ENCODE peak calls at places on chromosomes 13 and 19, in six cellular contexts. P is nephron progenitor cell; X is AG08396; Z is stimulated activated CD4-positive, alpha-beta T cell treated with anti-CD3 and anti-CD28 coated beads, Interleukin-1b, Interleukin-23, amount 100 ng/mL, for 4 hours; O is iris pigment epithelial cell; E is CD14-positive monocyte. V is an unnamed sample.

GRCh38 chr13:32850311-32851052 is 165.7 kb upstream of the KL start:
- DNase-seq in E (no peak), X (no peak), O (no peak), Z (no peak), P (peak; percentile 47), V (no peak)

GRCh38 chr13:97174638-97175037 is 47.5 kb upstream of the MBNL2 start:
- DNase-seq in X (no peak), Z (no peak), O (peak; percentile 8), E (no peak), P (no peak), V (no peak)

GRCh38 chr19:737591-738093 is 13.3 kb upstream of the MISP start:
- DNase-seq in O (peak; percentile 12), E (no peak), Z (peak; percentile 49), X (peak; percentile 87), P (peak; percentile 71), V (peak; percentile 78)

GRCh38 chr13:98900442-98900841 is 77.4 kb downstream of the DOCK9 start:
- DNase-seq in P (no peak), O (no peak), X (no peak), E (no peak), Z (no peak), V (no peak)

GRCh38 chr13:87089391-87089790 is 581.8 kb upstream of the SLITRK5 start:
- DNase-seq in Z (no peak), O (peak; percentile 92), P (no peak), X (peak; percentile 15), E (no peak), V (no peak)

GRCh38 chr13:30158774-30159445 is 148.4 kb downstream of the KATNAL1 start:
- DNase-seq in Z (no peak), E (no peak), O (peak; percentile 68), X (peak; percentile 79), P (no peak), V (no peak)

GRCh38 chr19:16112778-16113177 is 1.1 kb downstream of the RAB8A start:
- DNase-seq in Z (no peak), P (no peak), X (no peak), E (no peak), O (no peak), V (no peak)

GRCh38 chr19:47351545-47351944 is 2.4 kb downstream of the DHX34 start:
- DNase-seq in Z (no peak), O (peak; percentile 71), X (peak; percentile 64), P (no peak), E (no peak), V (no peak)

GRCh38 chr19:38252385-38252784 is 3.8 kb downstream of the PPP1R14A start:
- DNase-seq in E (no peak), P (no peak), X (no peak), Z (no peak), O (no peak), V (no peak)

GRCh38 chr19:2089001-2089711 is 7.0 kb downstream of the MOB3A start:
- DNase-seq in O (peak; percentile 52), Z (no peak), E (no peak), P (no peak), X (no peak), V (peak; percentile 66)

GRCh38 chr19:5828661-5829566 is 10.6 kb downstream of the FUT6 start:
- DNase-seq in X (no peak), Z (no peak), E (no peak), O (peak; percentile 10), P (peak; percentile 92), V (no peak)